ENCODE peak calls at places on chromosomes 3 and 15, in seven cellular contexts. O is H9; L is suprapubic skin; U is astrocyte of the cerebellum; Y is CD4-positive, alpha-beta T cell; F is psoas muscle; M is upper lobe of right lung. K is an unnamed sample.

GRCh38 chr3:131260525-131260924 is 121.0 kb upstream of the NUDT16 start:
- DNase-seq in O (no peak), L (no peak), U (no peak), Y (no peak), F (no peak), M (no peak), K (no peak)

GRCh38 chr3:101801174-101801573 is 22.2 kb downstream of the NXPE3 start:
- DNase-seq in O (no peak), L (no peak), U (no peak), Y (no peak), F (no peak), M (no peak), K (no peak)

GRCh38 chr15:63022663-63023062 is 19.9 kb upstream of the TPM1 start:
- DNase-seq in O (no peak), L (no peak), U (no peak), Y (no peak), F (no peak), M (no peak), K (no peak)

GRCh38 chr3:160701490-160701889 is 24.5 kb downstream of the ARL14 start:
- DNase-seq in O (no peak), L (no peak), U (no peak), Y (no peak), F (no peak), M (no peak), K (no peak)

GRCh38 chr3:134880431-134880830 is 85.4 kb downstream of the EPHB1 start:
- DNase-seq in O (no peak), L (no peak), U (no peak), Y (no peak), F (no peak), M (no peak), K (no peak)

GRCh38 chr3:101725192-101725889 is 927 bp downstream of the CEP97 start:
- DNase-seq in O (peak; percentile 37), L (peak; percentile 67), U (no peak), Y (peak; percentile 8), F (no peak), M (no peak), K (peak; percentile 32)

GRCh38 chr3:144265527-144266100 is 294.0 kb downstream of the DIPK2A start:
- DNase-seq in O (no peak), L (no peak), U (peak; percentile 79), Y (no peak), F (no peak), M (no peak), K (no peak)

GRCh38 chr3:86990734-86991481 is at the start of gene VGLL3:
- DNase-seq in O (peak; percentile 92), L (peak; percentile 85), U (peak; percentile 70), Y (no peak), F (peak; percentile 76), M (peak; percentile 84), K (peak; percentile 52)

GRCh38 chr3:126959144-126959920 is 23.6 kb upstream of the PLXNA1 start:
- DNase-seq in O (no peak), L (peak; percentile 56), U (no peak), Y (no peak), F (peak; percentile 45), M (peak; percentile 37), K (peak; percentile 5)

GRCh38 chr15:35529784-35530183 is 16.2 kb downstream of the DPH6 start:
- DNase-seq in O (no peak), L (no peak), U (no peak), Y (no peak), F (no peak), M (no peak), K (no peak)

GRCh38 chr3:41638381-41638780 is 323.5 kb downstream of the ULK4 start:
- DNase-seq in O (no peak), L (no peak), U (no peak), Y (no peak), F (no peak), M (no peak), K (no peak)

GRCh38 chr15:74156018-74156417 is 17.5 kb upstream of the ISLR start:
- DNase-seq in O (no peak), L (no peak), U (no peak), Y (no peak), F (no peak), M (no peak), K (no peak)

GRCh38 chr3:171261487-171261886 is 198.7 kb downstream of the TNIK start:
- DNase-seq in O (no peak), L (no peak), U (no peak), Y (no peak), F (no peak), M (no peak), K (no peak)

GRCh38 chr3:64340636-64341240 is 115.5 kb upstream of the PRICKLE2 start:
- DNase-seq in O (no peak), L (no peak), U (no peak), Y (no peak), F (no peak), M (no peak), K (no peak)

GRCh38 chr3:166425021-166425420 is 587.8 kb upstream of the BCHE start:
- DNase-seq in O (no peak), L (no peak), U (no peak), Y (no peak), F (no peak), M (no peak), K (no peak)

GRCh38 chr3:58723197-58723596 is 56.6 kb upstream of the FAM3D start:
- DNase-seq in O (no peak), L (no peak), U (no peak), Y (no peak), F (no peak), M (no peak), K (no peak)

GRCh38 chr3:71478568-71478967 is 105.0 kb downstream of the FOXP1 start:
- DNase-seq in O (no peak), L (no peak), U (no peak), Y (peak; percentile 69), F (no peak), M (no peak), K (no peak)

GRCh38 chr3:18987862-18988447 is 160.4 kb upstream of the KCNH8 start:
- DNase-seq in O (no peak), L (no peak), U (no peak), Y (no peak), F (no peak), M (no peak), K (no peak)

GRCh38 chr15:72189250-72189902 is 8.2 kb downstream of the GRAMD2A start:
- DNase-seq in O (no peak), L (no peak), U (no peak), Y (no peak), F (no peak), M (no peak), K (no peak)

GRCh38 chr3:115100172-115100571 is 46.9 kb downstream of the ZBTB20 start:
- DNase-seq in O (no peak), L (no peak), U (peak; percentile 24), Y (peak; percentile 28), F (no peak), M (no peak), K (no peak)

GRCh38 chr15:29259233-29259632 is 10.4 kb downstream of the NSMCE3 start:
- DNase-seq in O (no peak), L (no peak), U (no peak), Y (no peak), F (no peak), M (no peak), K (no peak)
- TF ChIP-seq CTCF in O (peak; percentile 45), L (no peak), U (no peak), Y (no peak), F (no peak), M (no peak), K (no peak)

DNA sequence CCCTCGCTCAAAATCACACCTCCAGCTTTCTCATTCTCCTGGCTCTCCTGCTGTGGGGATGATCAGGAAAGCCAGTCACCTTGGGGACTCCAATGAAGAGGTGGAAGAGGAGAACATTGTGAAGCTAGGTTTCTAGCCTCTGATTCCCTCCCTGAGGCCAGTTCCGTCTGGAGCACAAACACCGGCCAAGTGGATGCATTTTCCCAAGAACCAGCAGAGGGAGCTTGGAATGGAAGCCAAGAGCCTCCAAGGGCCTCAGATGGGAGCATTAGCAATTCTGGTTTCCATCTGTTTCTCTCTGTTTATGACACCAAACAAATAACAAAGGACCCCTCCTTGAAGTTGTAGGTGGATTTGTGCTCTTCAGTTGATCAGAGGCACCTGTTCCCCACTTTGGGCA is 40.6 kb upstream of the NMNAT3 start:
- DNase-seq in O (peak; percentile 65), L (no peak), U (peak; percentile 16), Y (no peak), F (peak; percentile 53), M (no peak), K (peak; percentile 67)
- TF ChIP-seq CTCF in O (peak; percentile 75), L (no peak), U (peak; percentile 79), Y (no peak), F (peak; percentile 38), M (peak; percentile 44), K (peak; percentile 39)

GRCh38 chr15:25608926-25609325 is 170.1 kb upstream of the UBE3A start:
- DNase-seq in O (no peak), L (no peak), U (no peak), Y (no peak), F (no peak), M (no peak), K (no peak)
- TF ChIP-seq CTCF in O (no peak), L (no peak), U (no peak), Y (no peak), F (no peak), M (no peak), K (no peak)

GRCh38 chr3:172291650-172292049 is 156.6 kb downstream of the GHSR start:
- DNase-seq in O (no peak), L (no peak), U (no peak), Y (no peak), F (no peak), M (no peak), K (no peak)

GRCh38 chr3:172288625-172289024 is 159.6 kb downstream of the GHSR start:
- DNase-seq in O (no peak), L (no peak), U (no peak), Y (no peak), F (no peak), M (no peak), K (no peak)

GRCh38 chr3:172287811-172288477 is 160.3 kb downstream of the GHSR start:
- DNase-seq in O (no peak), L (no peak), U (no peak), Y (no peak), F (peak; percentile 58), M (no peak), K (no peak)

GRCh38 chr3:172290457-172290856 is 157.8 kb downstream of the GHSR start:
- DNase-seq in O (no peak), L (no peak), U (no peak), Y (no peak), F (no peak), M (no peak), K (no peak)

GRCh38 chr3:172289583-172289982 is 158.7 kb downstream of the GHSR start:
- DNase-seq in O (peak; percentile 56), L (no peak), U (no peak), Y (no peak), F (no peak), M (no peak), K (peak; percentile 37)
- TF ChIP-seq CTCF in O (peak; percentile 67), L (no peak), U (peak; percentile 51), Y (no peak), F (peak; percentile 43), M (peak; percentile 51), K (no peak)

GRCh38 chr3:20037255-20037996 is 2.8 kb upstream of the KAT2B start:
- DNase-seq in O (no peak), L (no peak), U (no peak), Y (no peak), F (no peak), M (no peak), K (no peak)
- TF ChIP-seq CTCF in O (no peak), L (no peak), U (peak; percentile 8), Y (no peak), F (peak; percentile 21), M (no peak), K (no peak)

K was measured in glutamatergic neuron.